ENCODE peak calls at places on chromosome 17, in six cellular contexts. I is H9, N is mesenchymal stem cell, U is neuronal stem cell, W is IMR-90, A is H1. C is an unnamed sample.

GRCh38 chr17:57480438-57481196 is 224.3 kb downstream of the MSI2 start:
- DNase-seq in A (no peak), U (no peak), I (no peak), N (peak; percentile 92), W (peak; percentile 72), C (peak; percentile 45)

GRCh38 chr17:63441654-63442053 is 4.5 kb downstream of the CYB561 start:
- DNase-seq in I (no peak), U (no peak), W (no peak), A (no peak), N (no peak), C (no peak)

GRCh38 chr17:18093616-18094408 is 6.1 kb downstream of the DRG2 start:
- DNase-seq in I (peak; percentile 63), A (no peak), W (peak; percentile 83), U (no peak), N (peak; percentile 91), C (peak; percentile 33)

GRCh38 chr17:30113213-30113612 is 3.4 kb upstream of the NSRP1 start:
- DNase-seq in I (no peak), W (no peak), N (no peak), A (no peak), U (no peak), C (no peak)

GRCh38 chr17:64300566-64300965 is 37.5 kb upstream of the TEX2 start:
- DNase-seq in I (no peak), A (no peak), W (no peak), N (no peak), U (no peak), C (no peak)

GRCh38 chr17:41518031-41518430 is 659 bp downstream of the KRT15 start:
- DNase-seq in U (no peak), I (no peak), W (no peak), N (no peak), A (no peak), C (no peak)

GRCh38 chr17:50691550-50692447 is 15.9 kb downstream of the ANKRD40 start:
- DNase-seq in W (no peak), A (no peak), U (no peak), N (no peak), I (no peak), C (no peak)

GRCh38 chr17:74410001-74410443 is 21.9 kb upstream of the GPRC5C start:
- DNase-seq in N (no peak), U (no peak), W (no peak), A (no peak), I (peak; percentile 65), C (no peak)

GRCh38 chr17:40075216-40076100 is 12.7 kb downstream of the THRA start:
- DNase-seq in A (peak; percentile 92), W (peak; percentile 48), N (peak; percentile 70), U (peak; percentile 84), I (peak; percentile 90), C (peak; percentile 26)

GRCh38 chr17:66730497-66730923 is 104.4 kb upstream of the CACNG5 start:
- DNase-seq in I (peak; percentile 70), A (peak; percentile 72), U (no peak), W (no peak), N (no peak), C (no peak)
- H4K91ac ChIP-seq in I (no peak overlapping the region), A (peak overlapping the region; percentile 69), U (no peak overlapping the region), W (no peak overlapping the region), N (no peak overlapping the region), C (no peak overlapping the region)

GRCh38 chr17:38452719-38453118 is 24.5 kb downstream of the ARHGAP23 start:
- DNase-seq in I (no peak), A (no peak), W (no peak), N (peak; percentile 51), U (no peak), C (no peak)
- H3K4me1 ChIP-seq in I (peaks cover 27% of the 10 kb centered on the region), A (peaks cover 66% of the 10 kb centered on the region), W (peaks cover 61% of the 10 kb centered on the region), N (peaks cover 75% of the 10 kb centered on the region), U (peaks cover 64% of the 10 kb centered on the region), C (peaks cover 61% of the 10 kb centered on the region)

DNA sequence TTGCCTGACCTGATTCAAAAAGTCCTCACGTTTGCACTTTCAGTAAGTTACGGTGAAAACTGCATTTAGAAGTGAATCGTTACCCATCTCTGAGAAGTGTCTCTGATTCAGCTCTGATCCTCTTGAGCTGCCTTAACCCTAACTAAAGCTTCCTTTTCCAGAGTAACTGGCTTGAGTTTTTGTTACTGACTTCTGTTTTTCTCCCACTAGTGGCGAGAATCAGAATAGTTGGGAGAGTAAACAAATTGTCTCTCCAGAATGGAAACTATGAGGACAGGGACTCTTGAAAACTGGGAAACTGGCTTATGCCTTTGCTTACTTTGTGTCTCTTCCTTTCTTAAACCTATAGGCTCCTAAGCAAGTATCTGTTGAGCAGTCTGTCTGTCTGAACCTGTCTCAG is 31.3 kb upstream of the KPNB1 start:
- DNase-seq in W (peak; percentile 20), I (no peak), A (no peak), N (peak; percentile 72), U (no peak), C (peak; percentile 5)
- H4K91ac ChIP-seq in W (no peak overlapping the region), I (no peak overlapping the region), A (no peak overlapping the region), N (no peak overlapping the region), U (no peak overlapping the region), C (no peak overlapping the region)

GRCh38 chr17:2064511-2064910 is 9.6 kb downstream of the HIC1 start:
- DNase-seq in W (no peak), U (no peak), A (no peak), I (no peak), N (peak; percentile 47), C (no peak)

GRCh38 chr17:2062571-2063183 is 7.8 kb downstream of the HIC1 start:
- DNase-seq in W (peak; percentile 49), A (no peak), U (no peak), N (peak; percentile 73), I (peak; percentile 66), C (no peak)

GRCh38 chr17:2063306-2064146 is 8.6 kb downstream of the HIC1 start:
- DNase-seq in W (peak; percentile 72), I (no peak), A (no peak), N (peak; percentile 87), U (no peak), C (no peak)

GRCh38 chr17:2064980-2065785 is 10.3 kb downstream of the HIC1 start:
- DNase-seq in N (peak; percentile 68), W (peak; percentile 68), I (peak; percentile 94), U (no peak), A (peak; percentile 89), C (peak; percentile 32)

DNA sequence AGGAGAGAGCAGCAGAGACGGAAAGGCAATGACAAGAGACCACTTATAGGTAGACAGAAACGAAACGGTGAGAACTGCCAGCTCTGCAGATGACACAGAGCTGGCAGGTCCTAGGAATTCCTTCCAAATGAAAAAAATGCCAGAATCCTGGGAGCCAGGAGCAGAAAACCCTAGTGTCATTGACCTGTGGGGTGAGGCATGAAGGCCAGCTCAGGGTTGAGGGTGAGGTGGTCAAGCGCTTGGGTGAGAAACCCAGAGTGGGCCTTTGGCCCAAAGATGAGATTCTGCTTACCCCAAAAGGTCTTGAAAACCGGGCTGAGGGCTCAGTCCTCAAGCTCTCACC is 9.2 kb downstream of the HIC1 start:
- DNase-seq in U (no peak), W (no peak), I (no peak), N (peak; percentile 43), A (no peak), C (no peak)
- H3K4me1 ChIP-seq in U (peaks cover 4% of the 10 kb centered on the region), W (peaks cover 79% of the 10 kb centered on the region), I (peaks cover 5% of the 10 kb centered on the region), N (peaks cover 73% of the 10 kb centered on the region), A (peaks cover 12% of the 10 kb centered on the region), C (peaks cover 54% of the 10 kb centered on the region)

DNA sequence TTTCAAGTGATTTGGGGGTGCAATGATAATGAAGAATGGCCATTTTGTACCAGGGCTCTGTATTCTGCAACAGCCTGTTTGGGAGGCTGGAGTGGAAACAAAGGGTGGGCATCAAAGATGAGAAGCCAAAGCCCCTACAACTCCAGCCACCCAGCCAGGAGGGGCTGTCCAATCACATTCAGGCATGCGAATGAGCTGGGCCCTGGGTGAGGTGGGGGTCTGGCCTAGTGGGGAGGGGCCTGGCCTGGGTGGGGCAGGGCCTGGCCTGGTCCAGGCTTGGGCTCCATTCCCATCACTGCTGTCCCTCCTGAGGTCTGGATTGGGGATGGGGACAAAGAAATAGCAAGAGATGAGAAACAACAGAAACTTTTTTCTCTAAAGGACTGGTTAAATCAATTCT is 6.4 kb downstream of the AOC3 start:
- DNase-seq in I (no peak), W (no peak), N (no peak), U (no peak), A (no peak), C (no peak)
- H4K91ac ChIP-seq in I (no peak overlapping the region), W (no peak overlapping the region), N (no peak overlapping the region), U (no peak overlapping the region), A (no peak overlapping the region), C (no peak overlapping the region)

GRCh38 chr17:75684924-75685323 is 17.8 kb downstream of the SAP30BP start:
- DNase-seq in U (no peak), A (no peak), N (no peak), W (no peak), I (no peak), C (peak; percentile 34)
- H3K4me1 ChIP-seq in U (peaks cover 16% of the 10 kb centered on the region), A (no peaks in the 10 kb centered on the region), N (peaks cover 36% of the 10 kb centered on the region), W (peaks cover 9% of the 10 kb centered on the region), I (no peaks in the 10 kb centered on the region), C (peaks cover 49% of the 10 kb centered on the region)

DNA sequence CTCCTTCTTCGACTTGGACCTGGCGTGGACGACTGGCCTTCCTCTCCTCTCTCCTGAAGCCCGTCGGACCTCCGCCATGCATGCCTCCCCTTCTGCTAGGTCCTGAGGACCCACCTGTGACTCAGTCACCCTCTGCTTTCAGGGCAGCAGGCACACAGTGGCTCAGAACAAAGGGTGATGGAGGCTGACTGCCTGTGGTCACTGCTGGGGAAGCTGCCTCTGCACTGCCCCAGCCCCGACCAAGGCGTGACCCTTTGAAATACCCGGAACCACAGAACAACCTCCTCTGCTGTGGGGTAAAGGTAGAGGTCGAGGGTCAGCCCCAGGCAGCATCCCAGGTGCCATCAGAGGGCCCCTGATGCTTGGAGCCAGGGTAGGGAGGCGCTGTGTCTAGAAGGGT is 12.4 kb upstream of the SLC4A1 start:
- DNase-seq in N (no peak), W (no peak), A (no peak), U (no peak), I (no peak), C (no peak)
- H4K91ac ChIP-seq in N (peak overlapping the region; percentile 70), W (no peak overlapping the region), A (peak overlapping the region; percentile 4), U (no peak overlapping the region), I (no peak overlapping the region), C (no peak overlapping the region)